ENCODE peak calls at places on chromosome 1, in eight cellular contexts. B is MM.1S; P is pancreas; U is cardiac muscle cell; A is fibroblast of lung; S is aorta; Z is naive thymus-derived CD4-positive, alpha-beta T cell; C is tibial nerve. R is an unnamed sample. For H3K27me3, the result is how much of the 10 kb centered on the place peaks cover.

GRCh38 chr1:50348449-50349241 is 74.6 kb downstream of the DMRTA2 start:
- DNase-seq in P (peak), A (peak), C (peak), S (no peak), U (peak), Z (peak), B (peak), R (no peak)

GRCh38 chr1:232260861-232261260 is 369.1 kb downstream of the SIPA1L2 start:
- DNase-seq in U (no peak), C (no peak), P (no peak), S (no peak), B (no peak), Z (no peak), A (no peak), R (no peak)

GRCh38 chr1:110245876-110246620 is 35.9 kb downstream of the KCNC4 start:
- DNase-seq in A (no peak), B (no peak), C (no peak), S (no peak), P (no peak), Z (no peak), U (no peak), R (no peak)

GRCh38 chr1:101064697-101065096 is 39.1 kb upstream of the DPH5 start:
- DNase-seq in P (no peak), C (no peak), A (no peak), B (no peak), S (no peak), Z (no peak), U (peak), R (no peak)

GRCh38 chr1:34845131-34845901 is 14.2 kb downstream of the SMIM12 start:
- DNase-seq in Z (no peak), B (no peak), A (no peak), P (no peak), S (no peak), C (no peak), U (no peak), R (no peak)

GRCh38 chr1:170823120-170823519 is 112.2 kb upstream of the MROH9 start:
- DNase-seq in A (peak), B (no peak), C (no peak), U (no peak), S (no peak), P (no peak), Z (no peak), R (no peak)

GRCh38 chr1:53629101-53629691 is 109.8 kb downstream of the GLIS1 start:
- DNase-seq in B (no peak), U (no peak), Z (no peak), C (no peak), S (peak), P (no peak), A (no peak), R (no peak)

GRCh38 chr1:214013614-214014377 is 26.0 kb downstream of the PROX1 start:
- DNase-seq in P (no peak), S (no peak), U (no peak), A (no peak), C (no peak), B (no peak), Z (no peak), R (no peak)

GRCh38 chr1:109826930-109827349 is 63.2 kb upstream of the EPS8L3 start:
- DNase-seq in B (no peak), A (no peak), P (no peak), C (no peak), S (no peak), U (peak), Z (no peak), R (no peak)

GRCh38 chr1:188420177-188420576 is 1591.4 kb downstream of the PLA2G4A start:
- DNase-seq in Z (no peak), P (no peak), C (no peak), B (no peak), S (no peak), U (no peak), A (no peak), R (no peak)

GRCh38 chr1:71908313-71908712 is 374.0 kb downstream of the NEGR1 start:
- DNase-seq in Z (no peak), B (no peak), P (no peak), S (no peak), A (peak), C (no peak), U (no peak), R (no peak)

GRCh38 chr1:245079021-245079609 is 75.7 kb upstream of the KIF26B start:
- DNase-seq in U (peak), Z (no peak), S (no peak), A (peak), P (no peak), B (peak), C (no peak), R (no peak)

GRCh38 chr1:208135354-208135753 is 108.8 kb downstream of the PLXNA2 start:
- DNase-seq in B (no peak), U (peak), S (no peak), C (no peak), P (no peak), A (peak), Z (no peak), R (no peak)

GRCh38 chr1:11802973-11803885 is 2.5 kb downstream of the MTHFR start:
- DNase-seq in P (peak), U (peak), A (peak), Z (peak), B (peak), S (peak), C (peak), R (peak)

GRCh38 chr1:208312706-208313105 is 68.5 kb upstream of the PLXNA2 start:
- DNase-seq in Z (no peak), C (no peak), B (no peak), U (no peak), A (no peak), P (no peak), S (no peak), R (no peak)

GRCh38 chr1:99005537-99005942 is 879 bp upstream of the PLPPR5 start:
- DNase-seq in B (no peak), U (no peak), A (peak), C (no peak), P (no peak), Z (no peak), S (no peak), R (no peak)

GRCh38 chr1:12529640-12530174 is 88.3 kb downstream of the DHRS3 start:
- DNase-seq in A (no peak), Z (no peak), S (peak), P (no peak), B (no peak), U (no peak), C (no peak), R (no peak)

GRCh38 chr1:43973981-43974442 is 748 bp upstream of the ATP6V0B start:
- DNase-seq in S (no peak), C (no peak), U (no peak), P (no peak), Z (no peak), A (no peak), B (peak), R (no peak)

GRCh38 chr1:155173478-155174333 is at the start of gene TRIM46:
- DNase-seq in A (peak), Z (peak), B (no peak), P (peak), C (no peak), S (peak), U (peak), R (peak)

GRCh38 chr1:109969430-109969829 is 15.1 kb upstream of the AHCYL1 start:
- DNase-seq in A (peak), U (peak), B (no peak), Z (no peak), C (no peak), S (no peak), P (no peak), R (no peak)

GRCh38 chr1:228348708-228349467 is 57.7 kb downstream of the TRIM11 start:
- DNase-seq in C (no peak), A (no peak), S (no peak), Z (no peak), B (no peak), P (no peak), U (no peak), R (peak)

GRCh38 chr1:110060034-110060661 is 10.3 kb downstream of the ALX3 start:
- DNase-seq in A (no peak), S (no peak), B (peak), P (no peak), U (peak), C (no peak), Z (peak), R (no peak)

GRCh38 chr1:223834660-223835263 is 11.0 kb downstream of the TP53BP2 start:
- DNase-seq in A (peak), S (no peak), Z (peak), C (no peak), B (no peak), U (peak), P (no peak), R (no peak)

GRCh38 chr1:185595835-185596667 is 138.1 kb upstream of the HMCN1 start:
- DNase-seq in C (peak), P (no peak), A (peak), Z (peak), B (peak), S (no peak), U (peak), R (no peak)

GRCh38 chr1:86018311-86018923 is 138.2 kb downstream of the COL24A1 start:
- DNase-seq in B (peak), Z (no peak), C (peak), A (peak), S (no peak), U (peak), P (no peak), R (no peak)

GRCh38 chr1:26012862-26013261 is 8.7 kb upstream of the EXTL1 start:
- DNase-seq in Z (no peak), B (no peak), A (no peak), C (no peak), S (no peak), P (no peak), U (no peak), R (no peak)

GRCh38 chr1:118504231-118504644 is 319.2 kb upstream of the SPAG17 start:
- DNase-seq in C (no peak), Z (no peak), B (no peak), S (no peak), A (no peak), U (no peak), P (no peak), R (no peak)

GRCh38 chr1:32753532-32754281 is 51.1 kb upstream of the SYNC start:
- DNase-seq in B (peak), P (peak), U (peak), C (no peak), Z (peak), S (no peak), A (peak), R (no peak)

GRCh38 chr1:113490384-113490783 is 100.1 kb downstream of the MAGI3 start:
- DNase-seq in P (no peak), B (no peak), C (no peak), S (no peak), Z (no peak), U (no peak), A (no peak), R (no peak)

GRCh38 chr1:115706774-115707425 is 61.6 kb downstream of the CASQ2 start:
- DNase-seq in Z (no peak), C (no peak), S (no peak), A (peak), B (peak), P (no peak), U (peak), R (no peak)

GRCh38 chr1:94084085-94084484 is 36.9 kb downstream of the ABCA4 start:
- DNase-seq in A (no peak), B (no peak), P (no peak), S (no peak), Z (no peak), U (no peak), C (no peak), R (no peak)

GRCh38 chr1:148389027-148389339 is 94.1 kb downstream of the PPIAL4G start:
- DNase-seq in A (no peak), U (no peak), Z (no peak), C (no peak), P (no peak), S (no peak), B (no peak), R (no peak)

GRCh38 chr1:148383966-148384365 is 99.1 kb downstream of the PPIAL4G start:
- DNase-seq in C (no peak), P (no peak), S (no peak), B (no peak), A (no peak), Z (no peak), U (no peak), R (no peak)

GRCh38 chr1:148386617-148387016 is 96.5 kb downstream of the PPIAL4G start:
- DNase-seq in B (no peak), S (no peak), Z (no peak), P (no peak), U (no peak), C (no peak), A (no peak), R (no peak)

GRCh38 chr1:148385371-148386030 is 97.6 kb downstream of the PPIAL4G start:
- DNase-seq in P (no peak), A (no peak), U (no peak), C (no peak), Z (no peak), B (no peak), S (no peak), R (no peak)

DNA sequence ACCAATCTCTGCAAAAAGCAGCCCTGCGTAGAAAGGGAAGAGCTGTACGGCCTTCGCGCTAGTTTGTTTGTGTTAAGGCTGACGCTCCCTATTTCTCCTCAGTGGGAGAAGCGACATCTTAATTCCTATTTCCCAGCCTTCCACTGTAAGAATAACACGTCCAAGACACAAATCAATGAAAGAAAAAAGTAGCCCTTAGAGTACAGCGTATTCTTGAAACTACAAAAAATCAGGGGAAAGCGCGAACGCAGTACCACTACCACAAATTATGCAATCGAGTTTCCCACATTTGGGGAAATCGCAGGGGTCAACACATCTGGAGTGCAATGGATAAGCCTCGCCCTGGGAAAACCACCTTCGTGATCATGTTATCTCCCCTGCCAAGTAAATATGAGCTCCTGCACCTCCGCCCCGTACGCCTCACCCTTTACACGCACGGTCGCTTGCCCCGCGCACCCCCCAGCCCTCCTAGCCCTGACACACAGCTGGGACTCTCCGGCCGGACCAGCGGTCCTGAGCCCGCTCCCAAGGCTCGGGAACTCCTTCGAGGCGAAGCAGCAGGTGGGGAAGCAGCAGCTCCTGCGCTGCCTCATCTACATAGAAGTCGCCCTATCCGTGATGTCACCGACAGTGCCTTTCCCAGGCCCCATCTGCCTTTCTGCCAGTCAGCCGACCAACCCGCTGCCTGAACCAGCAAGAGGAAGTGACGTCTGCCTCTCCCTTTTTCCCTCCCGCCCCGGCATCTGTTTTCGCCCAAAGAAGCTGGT is 94.7 kb downstream of the PPIAL4G start:
- DNase-seq in C (peak), A (peak), S (peak), U (peak), P (peak), B (peak), Z (peak), R (peak)
- H3K4me3 ChIP-seq in C (peak), A (peak), S (peak), U (peak), P (peak), B (peak), Z (peak), R (peak)

DNA sequence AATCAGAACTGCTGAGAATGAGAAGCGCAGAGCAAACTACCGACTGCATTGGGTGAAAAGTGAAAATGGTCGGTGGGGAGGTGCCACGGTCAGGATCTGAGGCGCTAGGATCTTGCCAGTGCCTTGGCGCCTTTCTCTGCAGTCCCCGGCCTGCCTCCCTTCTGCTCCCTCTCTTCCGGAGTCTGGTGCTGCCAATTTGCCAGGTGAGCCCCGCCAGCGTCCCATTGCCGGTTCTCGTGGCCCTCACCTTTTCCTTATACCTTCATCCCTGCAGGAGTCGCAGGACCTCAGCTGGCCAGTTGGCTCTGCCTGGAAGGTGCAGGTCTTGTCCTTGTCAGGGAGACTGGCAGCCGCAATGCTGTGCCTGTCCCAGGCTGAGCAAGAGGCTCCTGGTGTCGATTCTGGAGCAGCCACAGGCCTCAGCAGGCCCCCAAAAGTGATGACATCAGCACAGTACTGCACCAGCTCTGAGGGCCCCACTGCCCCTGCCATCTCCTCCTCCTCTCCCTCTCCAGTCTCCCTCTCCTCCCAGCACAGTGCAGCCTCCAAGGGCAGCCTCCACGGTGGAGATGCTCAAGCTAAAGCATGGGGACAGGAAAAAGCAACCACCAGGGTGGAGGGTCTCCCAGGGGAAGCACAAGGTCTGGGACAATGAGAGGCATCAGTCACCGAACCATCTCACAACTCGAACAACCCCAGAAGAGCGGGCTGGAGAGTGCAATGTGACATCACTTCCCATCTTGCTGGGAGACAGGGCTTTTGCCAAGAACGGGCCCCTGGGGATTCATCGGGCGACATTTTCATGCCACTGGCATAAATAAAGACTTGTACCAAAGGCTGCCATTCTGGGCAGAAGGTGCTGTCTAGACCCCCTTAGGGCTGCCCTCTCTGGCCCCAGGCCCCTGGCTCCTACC is 37.1 kb upstream of the H6PD start:
- DNase-seq in U (no peak), A (no peak), P (no peak), C (no peak), Z (no peak), B (no peak), S (peak), R (no peak)
- H3K27ac ChIP-seq in U (no peak), A (peak), P (no peak), C (peak), Z (no peak), B (no peak), S (no peak), R (peak)

GRCh38 chr1:111992396-111992985 is 3.0 kb upstream of the KCND3 start:
- DNase-seq in B (no peak), S (no peak), Z (no peak), A (no peak), U (no peak), P (no peak), C (no peak), R (no peak)

GRCh38 chr1:112002525-112002924 is 13.1 kb upstream of the KCND3 start:
- DNase-seq in U (no peak), B (no peak), P (no peak), C (no peak), S (no peak), A (no peak), Z (no peak), R (no peak)

DNA sequence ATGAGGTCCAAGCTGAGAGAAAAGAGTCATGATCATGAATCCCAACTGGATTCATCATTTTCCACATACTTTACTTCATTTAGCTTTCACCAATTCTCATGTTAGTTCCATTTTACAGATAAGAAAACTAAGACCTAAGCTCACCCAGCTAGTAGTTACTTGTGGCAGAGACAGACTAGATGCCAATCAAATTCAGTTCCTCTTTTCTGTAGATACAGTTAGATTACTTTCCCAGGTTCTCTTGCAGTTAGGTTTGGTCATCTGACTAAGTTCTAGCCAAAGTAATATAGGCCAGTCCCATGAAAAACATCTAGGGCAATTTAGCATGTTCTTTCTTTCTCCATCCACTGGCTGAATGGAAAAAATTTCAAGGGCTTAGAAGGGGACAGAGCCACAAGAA is 8.9 kb upstream of the KCND3 start:
- DNase-seq in A (no peak), C (no peak), U (no peak), B (no peak), S (no peak), P (no peak), Z (no peak), R (no peak)
- H3K27me3 ChIP-seq in A (under half), C (under half), U (half or more), B (under half), S (under half), P (under half), Z (under half), R (under half)

GRCh38 chr1:219761208-219761860 is 148.4 kb upstream of the ZC3H11B start:
- DNase-seq in Z (no peak), P (no peak), B (no peak), U (no peak), S (no peak), C (no peak), A (no peak), R (no peak)
- H3K4me3 ChIP-seq in Z (no peak), P (no peak), B (no peak), U (no peak), S (no peak), C (no peak), A (no peak), R (no peak)

GRCh38 chr1:226678251-226678650 is 60.8 kb downstream of the ITPKB start:
- DNase-seq in C (no peak), S (no peak), U (no peak), P (no peak), Z (no peak), B (no peak), A (no peak), R (no peak)

GRCh38 chr1:226674892-226675719 is 64.0 kb downstream of the ITPKB start:
- DNase-seq in C (peak), S (peak), A (no peak), B (no peak), Z (peak), U (peak), P (no peak), R (peak)

GRCh38 chr1:226675720-226676357 is 63.2 kb downstream of the ITPKB start:
- DNase-seq in C (no peak), U (no peak), A (no peak), B (no peak), Z (peak), P (no peak), S (no peak), R (no peak)

GRCh38 chr1:226677121-226678020 is 61.7 kb downstream of the ITPKB start:
- DNase-seq in C (peak), U (peak), Z (peak), S (peak), B (peak), P (no peak), A (peak), R (peak)

DNA sequence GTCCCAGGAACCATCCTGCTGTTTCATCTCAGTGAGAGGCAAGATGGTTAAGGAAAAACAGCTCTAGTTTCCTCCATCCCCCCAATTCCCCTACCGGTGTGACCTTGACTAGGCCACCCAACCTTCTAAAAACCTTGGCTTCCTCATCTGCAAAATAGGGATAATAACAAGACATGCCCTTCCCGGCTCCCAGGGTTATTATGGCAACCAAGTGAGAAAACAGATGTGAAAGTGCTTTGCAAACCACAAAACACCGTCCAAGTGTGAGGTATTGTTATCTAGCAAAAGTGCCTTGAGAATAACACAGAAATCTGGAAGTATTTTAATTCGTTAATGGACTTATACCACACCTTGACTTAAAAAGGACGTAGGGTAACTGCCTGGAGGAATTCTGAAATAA is 62.7 kb downstream of the ITPKB start:
- DNase-seq in B (no peak), A (peak), Z (no peak), P (no peak), U (peak), C (peak), S (no peak), R (no peak)
- H3K27ac ChIP-seq in B (no peak), A (peak), Z (peak), P (no peak), U (no peak), C (peak), S (peak), R (peak)

GRCh38 chr1:212700892-212701819 is 1.5 kb upstream of the BATF3 start:
- DNase-seq in B (no peak), S (peak), A (peak), P (peak), Z (peak), U (peak), C (peak), R (peak)
- H3K27me3 ChIP-seq in B (under half), S (under half), A (under half), P (under half), Z (under half), U (half or more), C (under half), R (under half)

R was measured in dorsolateral prefrontal cortex.